ENCODE peak calls at places on chromosome 3, in seven cellular contexts. One of them, this sample, is unnamed.

GRCh38 chr3:102532901-102533300 is 98.1 kb downstream of the ZPLD1 start:
- DNase-seq in transverse colon: no peak
- DNase-seq in stomach: no peak
- DNase-seq in Panc1: no peak
- DNase-seq in SK-N-SH: no peak
- DNase-seq in GM23338: no peak
- DNase-seq in breast epithelium: no peak
- DNase-seq in this sample: no peak

GRCh38 chr3:112908252-112908651 is 61.6 kb upstream of the CD200R1L start:
- DNase-seq in GM23338: no peak
- DNase-seq in SK-N-SH: no peak
- DNase-seq in breast epithelium: no peak
- DNase-seq in transverse colon: no peak
- DNase-seq in stomach: no peak
- DNase-seq in Panc1: no peak
- DNase-seq in this sample: no peak

GRCh38 chr3:49787182-49787464 is 781 bp upstream of the IP6K1 start:
- DNase-seq in transverse colon: no peak
- DNase-seq in Panc1: no peak
- DNase-seq in GM23338: no peak
- DNase-seq in SK-N-SH: no peak
- DNase-seq in stomach: no peak
- DNase-seq in breast epithelium: no peak
- DNase-seq in this sample: no peak

GRCh38 chr3:169618894-169619792 is 44.4 kb downstream of the MECOM start:
- DNase-seq in Panc1: no peak
- DNase-seq in SK-N-SH: no peak
- DNase-seq in stomach: no peak
- DNase-seq in transverse colon: peak; percentile 58
- DNase-seq in breast epithelium: no peak
- DNase-seq in GM23338: no peak
- DNase-seq in this sample: no peak

GRCh38 chr3:9250236-9250635 is 790 bp upstream of the SRGAP3 start:
- DNase-seq in breast epithelium: no peak
- DNase-seq in GM23338: peak; percentile 51
- DNase-seq in transverse colon: no peak
- DNase-seq in stomach: no peak
- DNase-seq in Panc1: no peak
- DNase-seq in SK-N-SH: peak; percentile 38
- DNase-seq in this sample: no peak

GRCh38 chr3:154552338-154552737 is 122.3 kb upstream of the GPR149 start:
- DNase-seq in breast epithelium: no peak
- DNase-seq in transverse colon: no peak
- DNase-seq in Panc1: no peak
- DNase-seq in SK-N-SH: no peak
- DNase-seq in stomach: no peak
- DNase-seq in GM23338: peak; percentile 69
- DNase-seq in this sample: no peak

GRCh38 chr3:158185711-158186110 is 75.8 kb downstream of the RSRC1 start:
- DNase-seq in Panc1: no peak
- DNase-seq in SK-N-SH: no peak
- DNase-seq in breast epithelium: no peak
- DNase-seq in GM23338: no peak
- DNase-seq in stomach: no peak
- DNase-seq in transverse colon: no peak
- DNase-seq in this sample: no peak

GRCh38 chr3:111465081-111465670 is 76.8 kb upstream of the CD96 start:
- DNase-seq in stomach: no peak
- DNase-seq in breast epithelium: no peak
- DNase-seq in transverse colon: no peak
- DNase-seq in GM23338: no peak
- DNase-seq in SK-N-SH: no peak
- DNase-seq in Panc1: no peak
- DNase-seq in this sample: no peak

GRCh38 chr3:133468251-133468721 is 68.4 kb downstream of the BFSP2 start:
- DNase-seq in GM23338: no peak
- DNase-seq in stomach: no peak
- DNase-seq in transverse colon: no peak
- DNase-seq in Panc1: no peak
- DNase-seq in SK-N-SH: no peak
- DNase-seq in breast epithelium: no peak
- DNase-seq in this sample: no peak

GRCh38 chr3:19074257-19074938 is 73.9 kb upstream of the KCNH8 start:
- DNase-seq in GM23338: peak; percentile 86
- DNase-seq in SK-N-SH: no peak
- DNase-seq in Panc1: no peak
- DNase-seq in stomach: no peak
- DNase-seq in transverse colon: no peak
- DNase-seq in breast epithelium: no peak
- DNase-seq in this sample: no peak

GRCh38 chr3:168091961-168092360 is 3.8 kb downstream of the GOLIM4 start:
- DNase-seq in stomach: no peak
- DNase-seq in transverse colon: no peak
- DNase-seq in GM23338: no peak
- DNase-seq in SK-N-SH: no peak
- DNase-seq in breast epithelium: no peak
- DNase-seq in Panc1: no peak
- DNase-seq in this sample: no peak

GRCh38 chr3:155185623-155186022 is 105.5 kb downstream of the MME start:
- DNase-seq in SK-N-SH: no peak
- DNase-seq in breast epithelium: no peak
- DNase-seq in GM23338: peak; percentile 48
- DNase-seq in Panc1: no peak
- DNase-seq in stomach: no peak
- DNase-seq in transverse colon: no peak
- DNase-seq in this sample: no peak

GRCh38 chr3:13681931-13682330 is 133.0 kb downstream of the FBLN2 start:
- DNase-seq in SK-N-SH: no peak
- DNase-seq in Panc1: no peak
- DNase-seq in stomach: no peak
- DNase-seq in breast epithelium: no peak
- DNase-seq in transverse colon: no peak
- DNase-seq in GM23338: no peak
- DNase-seq in this sample: no peak

GRCh38 chr3:143339451-143339850 is 219.9 kb downstream of the CHST2 start:
- DNase-seq in breast epithelium: no peak
- DNase-seq in transverse colon: no peak
- DNase-seq in SK-N-SH: no peak
- DNase-seq in stomach: no peak
- DNase-seq in Panc1: no peak
- DNase-seq in GM23338: peak; percentile 10
- DNase-seq in this sample: no peak

GRCh38 chr3:70832035-70832795 is 519.8 kb upstream of the MDFIC2 start:
- DNase-seq in stomach: no peak
- DNase-seq in transverse colon: no peak
- DNase-seq in Panc1: no peak
- DNase-seq in breast epithelium: no peak
- DNase-seq in SK-N-SH: no peak
- DNase-seq in GM23338: no peak
- DNase-seq in this sample: no peak

GRCh38 chr3:66830301-66830700 is 167.8 kb upstream of the KBTBD8 start:
- DNase-seq in SK-N-SH: no peak
- DNase-seq in Panc1: no peak
- DNase-seq in stomach: peak; percentile 44
- DNase-seq in GM23338: no peak
- DNase-seq in breast epithelium: no peak
- DNase-seq in transverse colon: peak; percentile 62
- DNase-seq in this sample: no peak

GRCh38 chr3:66825421-66825820 is 172.7 kb upstream of the KBTBD8 start:
- DNase-seq in SK-N-SH: no peak
- DNase-seq in transverse colon: no peak
- DNase-seq in Panc1: no peak
- DNase-seq in stomach: no peak
- DNase-seq in GM23338: no peak
- DNase-seq in breast epithelium: no peak
- DNase-seq in this sample: no peak

GRCh38 chr3:66831931-66832330 is 166.2 kb upstream of the KBTBD8 start:
- DNase-seq in Panc1: no peak
- DNase-seq in SK-N-SH: no peak
- DNase-seq in GM23338: no peak
- DNase-seq in breast epithelium: no peak
- DNase-seq in transverse colon: no peak
- DNase-seq in stomach: no peak
- DNase-seq in this sample: no peak

GRCh38 chr3:66827726-66828125 is 170.4 kb upstream of the KBTBD8 start:
- DNase-seq in stomach: no peak
- DNase-seq in SK-N-SH: no peak
- DNase-seq in Panc1: no peak
- DNase-seq in breast epithelium: no peak
- DNase-seq in GM23338: no peak
- DNase-seq in transverse colon: no peak
- DNase-seq in this sample: no peak

GRCh38 chr3:66828303-66828702 is 169.8 kb upstream of the KBTBD8 start:
- DNase-seq in Panc1: no peak
- DNase-seq in GM23338: no peak
- DNase-seq in stomach: no peak
- DNase-seq in breast epithelium: no peak
- DNase-seq in transverse colon: no peak
- DNase-seq in SK-N-SH: no peak
- DNase-seq in this sample: no peak
- TF ChIP-seq POLR2AphosphoS5 in Panc1: no peak
- TF ChIP-seq POLR2AphosphoS5 in GM23338: no peak
- TF ChIP-seq POLR2AphosphoS5 in stomach: no peak
- TF ChIP-seq POLR2AphosphoS5 in breast epithelium: no peak
- TF ChIP-seq POLR2AphosphoS5 in transverse colon: no peak
- TF ChIP-seq POLR2AphosphoS5 in SK-N-SH: no peak
- TF ChIP-seq POLR2AphosphoS5 in this sample: no peak

GRCh38 chr3:120157113-120157512 is 62.9 kb upstream of the GSK3B start:
- DNase-seq in transverse colon: no peak
- DNase-seq in breast epithelium: no peak
- DNase-seq in Panc1: no peak
- DNase-seq in SK-N-SH: no peak
- DNase-seq in GM23338: no peak
- DNase-seq in stomach: no peak
- DNase-seq in this sample: no peak

GRCh38 chr3:120157681-120158080 is 63.4 kb upstream of the GSK3B start:
- DNase-seq in stomach: no peak
- DNase-seq in breast epithelium: no peak
- DNase-seq in Panc1: no peak
- DNase-seq in GM23338: no peak
- DNase-seq in transverse colon: no peak
- DNase-seq in SK-N-SH: no peak
- DNase-seq in this sample: no peak

GRCh38 chr3:120161902-120162301 is 67.7 kb upstream of the GSK3B start:
- DNase-seq in GM23338: no peak
- DNase-seq in breast epithelium: no peak
- DNase-seq in transverse colon: no peak
- DNase-seq in Panc1: no peak
- DNase-seq in SK-N-SH: no peak
- DNase-seq in stomach: no peak
- DNase-seq in this sample: no peak

GRCh38 chr3:120162400-120162799 is 68.2 kb upstream of the GSK3B start:
- DNase-seq in stomach: no peak
- DNase-seq in transverse colon: no peak
- DNase-seq in SK-N-SH: no peak
- DNase-seq in GM23338: no peak
- DNase-seq in Panc1: no peak
- DNase-seq in breast epithelium: no peak
- DNase-seq in this sample: no peak

GRCh38 chr3:120160050-120160449 is 65.8 kb upstream of the GSK3B start:
- DNase-seq in stomach: peak; percentile 73
- DNase-seq in SK-N-SH: no peak
- DNase-seq in transverse colon: peak; percentile 20
- DNase-seq in breast epithelium: peak; percentile 67
- DNase-seq in GM23338: peak; percentile 30
- DNase-seq in Panc1: no peak
- DNase-seq in this sample: peak; percentile 84
- TF ChIP-seq POLR2AphosphoS5 in stomach: peak; percentile 78
- TF ChIP-seq POLR2AphosphoS5 in SK-N-SH: no peak
- TF ChIP-seq POLR2AphosphoS5 in transverse colon: no peak
- TF ChIP-seq POLR2AphosphoS5 in breast epithelium: peak; percentile 75
- TF ChIP-seq POLR2AphosphoS5 in GM23338: no peak
- TF ChIP-seq POLR2AphosphoS5 in Panc1: no peak
- TF ChIP-seq POLR2AphosphoS5 in this sample: no peak

GRCh38 chr3:122568755-122569154 is 4.6 kb downstream of the DTX3L start:
- DNase-seq in Panc1: no peak
- DNase-seq in stomach: no peak
- DNase-seq in transverse colon: no peak
- DNase-seq in breast epithelium: no peak
- DNase-seq in GM23338: no peak
- DNase-seq in SK-N-SH: no peak
- DNase-seq in this sample: no peak
- TF ChIP-seq POLR2AphosphoS5 in Panc1: no peak
- TF ChIP-seq POLR2AphosphoS5 in stomach: no peak
- TF ChIP-seq POLR2AphosphoS5 in transverse colon: peak; percentile 27
- TF ChIP-seq POLR2AphosphoS5 in breast epithelium: no peak
- TF ChIP-seq POLR2AphosphoS5 in GM23338: no peak
- TF ChIP-seq POLR2AphosphoS5 in SK-N-SH: no peak
- TF ChIP-seq POLR2AphosphoS5 in this sample: no peak

DNA sequence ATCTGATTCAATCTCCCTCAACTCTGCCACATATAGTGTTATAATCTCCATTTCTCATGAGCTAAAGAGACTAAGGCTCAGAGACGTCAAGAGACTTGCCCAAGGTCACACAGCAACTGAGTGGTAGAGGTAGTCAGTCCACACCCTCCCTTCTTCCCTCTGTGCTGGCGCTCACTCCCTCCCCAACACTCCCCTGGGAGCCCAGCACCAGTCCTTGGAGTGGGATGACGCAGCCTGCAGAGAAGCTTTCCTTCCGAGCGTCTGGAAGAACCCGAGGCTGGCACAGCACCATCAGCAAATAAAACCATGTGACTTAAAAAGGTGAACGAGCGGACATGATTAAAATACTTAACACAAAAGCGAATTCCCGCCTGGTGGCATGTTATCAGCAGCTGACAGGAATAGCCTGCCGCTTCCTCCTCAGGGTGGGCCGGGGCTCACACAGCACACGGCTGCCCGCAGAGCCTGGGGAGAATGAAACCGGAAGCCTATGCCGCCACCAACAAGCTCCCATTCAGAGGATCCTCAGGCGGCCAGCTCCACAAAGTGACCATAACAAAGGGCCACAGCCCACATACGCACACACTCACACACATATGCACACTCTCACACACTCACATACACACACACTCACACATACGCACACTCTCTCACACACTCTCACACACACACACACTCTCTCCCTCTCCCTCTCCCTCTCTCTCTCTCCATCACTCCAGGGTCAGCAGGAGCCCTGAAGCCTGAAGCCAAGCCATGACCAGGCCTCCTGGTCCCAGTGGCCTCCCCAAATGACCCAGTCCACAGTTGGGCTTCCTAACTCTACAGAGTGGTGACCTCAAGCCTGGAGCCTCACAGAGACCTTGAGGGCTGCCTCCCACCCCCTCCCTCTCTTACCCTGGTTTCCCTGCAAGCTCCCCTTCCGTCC is 120.5 kb downstream of the XXYLT1 start:
- DNase-seq in Panc1: peak; percentile 52
- DNase-seq in breast epithelium: peak; percentile 56
- DNase-seq in GM23338: peak; percentile 85
- DNase-seq in transverse colon: peak; percentile 61
- DNase-seq in SK-N-SH: peak; percentile 38
- DNase-seq in stomach: peak; percentile 83
- DNase-seq in this sample: no peak
- TF ChIP-seq POLR2AphosphoS5 in Panc1: peak; percentile 36
- TF ChIP-seq POLR2AphosphoS5 in breast epithelium: no peak
- TF ChIP-seq POLR2AphosphoS5 in GM23338: peak; percentile 56
- TF ChIP-seq POLR2AphosphoS5 in transverse colon: no peak
- TF ChIP-seq POLR2AphosphoS5 in SK-N-SH: no peak
- TF ChIP-seq POLR2AphosphoS5 in stomach: peak; percentile 84
- TF ChIP-seq POLR2AphosphoS5 in this sample: no peak

This sample was measured in suprapubic skin.